ENCODE peak calls at places on chromosomes 12 and 14, in seven cellular contexts. J is tibial nerve, R is A549, Y is IMR-90, P is esophagus squamous epithelium, I is aorta, M is mesendoderm. N is an unnamed sample. For H3K4me1, the result is how much of the 10 kb centered on the place peaks cover.

GRCh38 chr12:25615119-25615518 is 62.0 kb upstream of the LMNTD1 start:
- DNase-seq in Y (peak), P (no peak), I (peak), R (no peak), J (no peak), M (peak), N (no peak)

GRCh38 chr14:43539210-43539609 is 967.9 kb downstream of the FSCB start:
- DNase-seq in R (no peak), P (no peak), M (peak), Y (peak), I (no peak), J (no peak), N (no peak)

GRCh38 chr12:109741970-109742372 is 28.3 kb downstream of the FAM222A start:
- DNase-seq in Y (no peak), P (no peak), I (peak), R (no peak), J (peak), M (no peak), N (no peak)

GRCh38 chr12:45547822-45548221 is 181.7 kb upstream of the ARID2 start:
- DNase-seq in R (no peak), I (no peak), M (no peak), Y (peak), P (no peak), J (no peak), N (no peak)

GRCh38 chr12:66662729-66663128 is 16.1 kb downstream of the GRIP1 start:
- DNase-seq in J (no peak), I (no peak), Y (peak), P (no peak), M (no peak), R (no peak), N (no peak)

GRCh38 chr12:123384994-123385376 is 1.1 kb downstream of the KMT5A start:
- DNase-seq in J (no peak), P (no peak), Y (peak), R (peak), I (no peak), M (peak), N (no peak)

GRCh38 chr12:18476866-18477265 is 215.5 kb downstream of the PIK3C2G start:
- DNase-seq in I (no peak), Y (no peak), R (no peak), P (no peak), M (no peak), J (no peak), N (no peak)

GRCh38 chr12:77795699-77796098 is 35.0 kb upstream of the NAV3 start:
- DNase-seq in Y (no peak), R (no peak), J (no peak), M (no peak), I (no peak), P (no peak), N (no peak)

GRCh38 chr14:56715938-56716337 is 94.3 kb downstream of the OTX2 start:
- DNase-seq in J (no peak), Y (no peak), M (no peak), R (no peak), P (no peak), I (no peak), N (no peak)

GRCh38 chr14:31261859-31262739 is 54.5 kb upstream of the HECTD1 start:
- DNase-seq in I (no peak), P (no peak), Y (peak), J (peak), M (no peak), R (no peak), N (no peak)

GRCh38 chr12:32444895-32445294 is 45.5 kb downstream of the FGD4 start:
- DNase-seq in R (no peak), Y (peak), J (no peak), P (no peak), M (peak), I (no peak), N (no peak)

GRCh38 chr12:72273499-72273837 is 1.3 kb downstream of the TRHDE start:
- DNase-seq in R (no peak), M (no peak), P (no peak), J (no peak), Y (no peak), I (no peak), N (no peak)

GRCh38 chr12:105986779-105987686 is 151.7 kb downstream of the NUAK1 start:
- DNase-seq in J (no peak), M (peak), I (no peak), Y (peak), R (no peak), P (no peak), N (no peak)

GRCh38 chr12:107091989-107092641 is 1.2 kb downstream of the CRY1 start:
- DNase-seq in I (no peak), J (no peak), R (peak), Y (peak), P (no peak), M (peak), N (no peak)

GRCh38 chr12:39127401-39127800 is 222.0 kb upstream of the CPNE8 start:
- DNase-seq in Y (no peak), M (peak), J (no peak), P (no peak), R (peak), I (no peak), N (no peak)

GRCh38 chr12:92108651-92109050 is 37.0 kb downstream of the BTG1 start:
- DNase-seq in P (no peak), Y (peak), M (peak), J (no peak), I (no peak), R (no peak), N (no peak)

GRCh38 chr12:2318286-2318685 is 265.5 kb downstream of the CACNA1C start:
- DNase-seq in I (no peak), J (no peak), M (no peak), Y (no peak), R (no peak), P (no peak), N (no peak)
- H3K4me1 ChIP-seq in I (under half), J (under half), M (under half), Y (under half), R (under half), P (under half), N (under half)

GRCh38 chr12:130715150-130715995 is 726 bp downstream of the RIMBP2 start:
- DNase-seq in R (no peak), M (peak), Y (no peak), J (no peak), I (no peak), P (no peak), N (no peak)
- H3K4me3 ChIP-seq in R (peak), M (peak), Y (no peak), J (no peak), I (peak), P (peak), N (no peak)

GRCh38 chr14:22572562-22573058 is 16.4 kb downstream of the DAD1 start:
- DNase-seq in M (peak), Y (peak), J (no peak), R (peak), P (no peak), I (no peak), N (no peak)
- H3K4me1 ChIP-seq in M (under half), Y (under half), J (under half), R (under half), P (under half), I (under half), N (under half)

DNA sequence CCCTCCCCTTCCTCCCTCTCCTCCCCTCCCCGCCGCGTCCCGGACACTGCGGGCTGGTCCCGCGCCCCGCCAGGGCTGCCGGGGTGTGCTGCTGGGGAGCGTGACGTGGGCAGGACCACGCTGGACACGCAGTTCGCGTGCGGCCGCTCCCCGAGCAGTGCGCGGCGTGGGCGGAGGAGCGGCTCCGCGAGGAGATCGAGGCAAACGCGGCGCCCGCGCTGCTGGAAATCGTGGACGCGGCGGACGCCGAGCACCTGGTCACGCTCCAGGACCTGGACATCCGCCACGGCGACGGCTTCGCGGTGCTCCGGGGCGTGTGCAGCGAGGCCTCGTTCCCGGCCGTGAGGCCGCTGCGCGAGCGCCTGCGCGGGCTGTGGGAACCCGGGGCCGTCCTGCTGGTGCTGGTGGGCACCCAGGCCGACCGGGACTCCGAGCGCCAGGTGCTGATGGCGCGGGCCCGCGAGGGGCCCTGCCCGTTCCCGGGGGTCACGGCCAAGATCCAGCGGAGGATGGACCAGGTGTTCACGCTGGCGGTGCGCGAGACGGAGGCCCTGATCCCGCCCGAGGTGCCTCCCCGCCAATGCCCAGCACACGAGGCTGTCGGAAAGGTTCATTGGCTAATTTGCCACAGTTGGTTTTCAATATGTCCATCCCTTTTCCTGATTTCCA is 84.3 kb downstream of the TNFAIP2 start:
- DNase-seq in R (no peak), Y (no peak), P (no peak), M (no peak), I (peak), J (no peak), N (no peak)
- H3K4me3 ChIP-seq in R (no peak), Y (peak), P (peak), M (peak), I (peak), J (peak), N (no peak)

GRCh38 chr14:95500201-95500681 is 16.2 kb downstream of the SYNE3 start:
- DNase-seq in P (no peak), J (no peak), I (peak), R (no peak), Y (no peak), M (no peak), N (no peak)
- H3K4me1 ChIP-seq in P (half or more), J (half or more), I (under half), R (under half), Y (under half), M (under half), N (half or more)

GRCh38 chr12:57135487-57135886 is 7.2 kb downstream of the LRP1 start:
- DNase-seq in M (peak), R (no peak), P (no peak), Y (peak), I (no peak), J (no peak), N (no peak)
- H3K4me3 ChIP-seq in M (no peak), R (no peak), P (no peak), Y (no peak), I (no peak), J (no peak), N (no peak)